ENCODE peak calls at places on chromosomes 3 and 15, in seven cellular contexts. Y, B, L, H, E, R and M are unnamed samples.

GRCh38 chr15:31869640-31870335 is 160.5 kb upstream of the CHRNA7 start:
- DNase-seq in Y (no peak), B (no peak), L (no peak), H (peak; percentile 1), E (no peak), R (no peak), M (no peak)

GRCh38 chr3:54535619-54536018 is 392.2 kb downstream of the LRTM1 start:
- DNase-seq in Y (no peak), B (no peak), L (no peak), H (no peak), E (no peak), R (no peak), M (no peak)

GRCh38 chr3:196636369-196637349 is 2.8 kb upstream of the NRROS start:
- DNase-seq in Y (no peak), B (no peak), L (no peak), H (no peak), E (no peak), R (no peak), M (no peak)

GRCh38 chr3:141427764-141428163 is 59.1 kb upstream of the RASA2 start:
- DNase-seq in Y (no peak), B (no peak), L (no peak), H (no peak), E (no peak), R (no peak), M (no peak)

GRCh38 chr15:74441248-74441939 is 7.6 kb upstream of the SEMA7A start:
- DNase-seq in Y (no peak), B (no peak), L (no peak), H (no peak), E (no peak), R (no peak), M (no peak)

GRCh38 chr15:98903377-98904018 is 104.1 kb downstream of the PGPEP1L start:
- DNase-seq in Y (peak; percentile 99), B (no peak), L (no peak), H (peak; percentile 45), E (no peak), R (no peak), M (no peak)

GRCh38 chr3:60323651-60324050 is 927.6 kb downstream of the FHIT start:
- DNase-seq in Y (no peak), B (no peak), L (no peak), H (no peak), E (no peak), R (no peak), M (no peak)

GRCh38 chr15:29685156-29686078 is 136.9 kb downstream of the TJP1 start:
- DNase-seq in Y (peak; percentile 48), B (no peak), L (no peak), H (peak; percentile 37), E (peak; percentile 35), R (no peak), M (no peak)

GRCh38 chr3:31772781-31773180 is 208.3 kb downstream of the OSBPL10 start:
- DNase-seq in Y (peak; percentile 35), B (no peak), L (no peak), H (no peak), E (no peak), R (no peak), M (no peak)